ENCODE peak calls at places on chromosomes 12 and 14, in five cellular contexts. One of them, this sample, is unnamed.

GRCh38 chr14:49550284-49551184 is 35.6 kb downstream of the RPS29 start:
- DNase-seq in suprapubic skin: no peak
- DNase-seq in astrocyte of the cerebellum: no peak
- DNase-seq in astrocyte of the spinal cord: peak; percentile 14
- DNase-seq in dorsolateral prefrontal cortex: no peak
- DNase-seq in this sample: no peak

GRCh38 chr12:63915105-63915830 is 70.8 kb downstream of the SRGAP1 start:
- DNase-seq in astrocyte of the spinal cord: peak; percentile 72
- DNase-seq in dorsolateral prefrontal cortex: no peak
- DNase-seq in suprapubic skin: no peak
- DNase-seq in astrocyte of the cerebellum: no peak
- DNase-seq in this sample: no peak

GRCh38 chr14:42224053-42224888 is 617.6 kb downstream of the LRFN5 start:
- DNase-seq in dorsolateral prefrontal cortex: no peak
- DNase-seq in suprapubic skin: peak; percentile 73
- DNase-seq in astrocyte of the cerebellum: peak; percentile 53
- DNase-seq in astrocyte of the spinal cord: peak; percentile 75
- DNase-seq in this sample: peak; percentile 30

GRCh38 chr12:95197636-95198035 is 19.6 kb downstream of the FGD6 start:
- DNase-seq in suprapubic skin: no peak
- DNase-seq in dorsolateral prefrontal cortex: no peak
- DNase-seq in astrocyte of the cerebellum: no peak
- DNase-seq in astrocyte of the spinal cord: no peak
- DNase-seq in this sample: no peak

GRCh38 chr14:38329236-38329635 is 73.3 kb upstream of the CLEC14A start:
- DNase-seq in suprapubic skin: no peak
- DNase-seq in astrocyte of the spinal cord: no peak
- DNase-seq in dorsolateral prefrontal cortex: no peak
- DNase-seq in astrocyte of the cerebellum: no peak
- DNase-seq in this sample: no peak

GRCh38 chr12:87836190-87836589 is 193.0 kb downstream of the C12orf50 start:
- DNase-seq in astrocyte of the spinal cord: no peak
- DNase-seq in suprapubic skin: no peak
- DNase-seq in astrocyte of the cerebellum: no peak
- DNase-seq in dorsolateral prefrontal cortex: no peak
- DNase-seq in this sample: no peak

GRCh38 chr12:62703011-62703380 is 232.0 kb downstream of the PPM1H start:
- DNase-seq in astrocyte of the cerebellum: no peak
- DNase-seq in astrocyte of the spinal cord: peak; percentile 77
- DNase-seq in suprapubic skin: no peak
- DNase-seq in dorsolateral prefrontal cortex: no peak
- DNase-seq in this sample: no peak

GRCh38 chr14:58026967-58027366 is 125.0 kb downstream of the ARMH4 start:
- DNase-seq in suprapubic skin: no peak
- DNase-seq in dorsolateral prefrontal cortex: no peak
- DNase-seq in astrocyte of the cerebellum: no peak
- DNase-seq in astrocyte of the spinal cord: no peak
- DNase-seq in this sample: no peak

GRCh38 chr12:82461851-82462250 is 103.5 kb downstream of the METTL25 start:
- DNase-seq in dorsolateral prefrontal cortex: no peak
- DNase-seq in astrocyte of the cerebellum: no peak
- DNase-seq in astrocyte of the spinal cord: no peak
- DNase-seq in suprapubic skin: no peak
- DNase-seq in this sample: no peak

GRCh38 chr12:64679487-64679983 is 69.2 kb downstream of the RASSF3 start:
- DNase-seq in dorsolateral prefrontal cortex: no peak
- DNase-seq in suprapubic skin: peak; percentile 85
- DNase-seq in astrocyte of the spinal cord: peak; percentile 89
- DNase-seq in astrocyte of the cerebellum: peak; percentile 69
- DNase-seq in this sample: no peak

GRCh38 chr12:128767518-128767917 is 56.2 kb downstream of the SLC15A4 start:
- DNase-seq in dorsolateral prefrontal cortex: no peak
- DNase-seq in suprapubic skin: no peak
- DNase-seq in astrocyte of the cerebellum: no peak
- DNase-seq in astrocyte of the spinal cord: no peak
- DNase-seq in this sample: no peak

GRCh38 chr14:57389646-57390036 is 745 bp upstream of the NAA30 start:
- DNase-seq in astrocyte of the cerebellum: no peak
- DNase-seq in dorsolateral prefrontal cortex: no peak
- DNase-seq in astrocyte of the spinal cord: no peak
- DNase-seq in suprapubic skin: no peak
- DNase-seq in this sample: no peak

GRCh38 chr12:43057561-43057960 is 468.0 kb upstream of the PRICKLE1 start:
- DNase-seq in astrocyte of the cerebellum: peak; percentile 28
- DNase-seq in dorsolateral prefrontal cortex: no peak
- DNase-seq in astrocyte of the spinal cord: peak; percentile 32
- DNase-seq in suprapubic skin: no peak
- DNase-seq in this sample: peak; percentile 21

GRCh38 chr14:73789996-73790581 is 61.5 kb upstream of the PTGR2 start:
- DNase-seq in astrocyte of the cerebellum: peak; percentile 99
- DNase-seq in suprapubic skin: peak; percentile 86
- DNase-seq in astrocyte of the spinal cord: peak; percentile 98
- DNase-seq in dorsolateral prefrontal cortex: peak; percentile 85
- DNase-seq in this sample: peak; percentile 93

GRCh38 chr14:59679872-59680271 is 103.3 kb upstream of the CCDC175 start:
- DNase-seq in dorsolateral prefrontal cortex: no peak
- DNase-seq in astrocyte of the cerebellum: no peak
- DNase-seq in astrocyte of the spinal cord: peak; percentile 22
- DNase-seq in suprapubic skin: no peak
- DNase-seq in this sample: no peak

GRCh38 chr12:49619286-49619685 is 4.1 kb upstream of the PRPF40B start:
- DNase-seq in suprapubic skin: no peak
- DNase-seq in astrocyte of the spinal cord: no peak
- DNase-seq in dorsolateral prefrontal cortex: no peak
- DNase-seq in astrocyte of the cerebellum: no peak
- DNase-seq in this sample: no peak

GRCh38 chr12:111964935-111965334 is 48.0 kb downstream of the TMEM116 start:
- DNase-seq in suprapubic skin: no peak
- DNase-seq in astrocyte of the cerebellum: no peak
- DNase-seq in astrocyte of the spinal cord: no peak
- DNase-seq in dorsolateral prefrontal cortex: no peak
- DNase-seq in this sample: no peak

GRCh38 chr14:41362134-41362533 is 244.5 kb upstream of the LRFN5 start:
- DNase-seq in astrocyte of the cerebellum: no peak
- DNase-seq in astrocyte of the spinal cord: no peak
- DNase-seq in dorsolateral prefrontal cortex: no peak
- DNase-seq in suprapubic skin: no peak
- DNase-seq in this sample: no peak

GRCh38 chr12:51706206-51706605 is 115.2 kb downstream of the SCN8A start:
- DNase-seq in astrocyte of the spinal cord: no peak
- DNase-seq in suprapubic skin: no peak
- DNase-seq in dorsolateral prefrontal cortex: no peak
- DNase-seq in astrocyte of the cerebellum: no peak
- DNase-seq in this sample: no peak

GRCh38 chr12:117441751-117442150 is 80.3 kb upstream of the NOS1 start:
- DNase-seq in suprapubic skin: no peak
- DNase-seq in astrocyte of the spinal cord: peak; percentile 46
- DNase-seq in astrocyte of the cerebellum: peak; percentile 12
- DNase-seq in dorsolateral prefrontal cortex: peak; percentile 62
- DNase-seq in this sample: no peak

GRCh38 chr12:109147954-109148353 is 31.6 kb downstream of the ACACB start:
- DNase-seq in astrocyte of the spinal cord: no peak
- DNase-seq in suprapubic skin: peak; percentile 74
- DNase-seq in dorsolateral prefrontal cortex: no peak
- DNase-seq in astrocyte of the cerebellum: no peak
- DNase-seq in this sample: peak; percentile 11

GRCh38 chr12:124230789-124231188 is 64.1 kb upstream of the RFLNA start:
- DNase-seq in astrocyte of the cerebellum: no peak
- DNase-seq in suprapubic skin: no peak
- DNase-seq in astrocyte of the spinal cord: no peak
- DNase-seq in dorsolateral prefrontal cortex: no peak
- DNase-seq in this sample: no peak

GRCh38 chr12:69935651-69936100 is 110.6 kb downstream of the MYRFL start:
- DNase-seq in astrocyte of the spinal cord: no peak
- DNase-seq in suprapubic skin: no peak
- DNase-seq in astrocyte of the cerebellum: no peak
- DNase-seq in dorsolateral prefrontal cortex: peak; percentile 54
- DNase-seq in this sample: no peak

GRCh38 chr14:31440280-31440679 is 17.0 kb downstream of the DTD2 start:
- DNase-seq in astrocyte of the cerebellum: no peak
- DNase-seq in suprapubic skin: no peak
- DNase-seq in astrocyte of the spinal cord: no peak
- DNase-seq in dorsolateral prefrontal cortex: no peak
- DNase-seq in this sample: no peak

GRCh38 chr12:79358716-79359341 is 331.9 kb downstream of the PAWR start:
- DNase-seq in astrocyte of the spinal cord: peak; percentile 47
- DNase-seq in astrocyte of the cerebellum: peak; percentile 51
- DNase-seq in suprapubic skin: no peak
- DNase-seq in dorsolateral prefrontal cortex: no peak
- DNase-seq in this sample: no peak

DNA sequence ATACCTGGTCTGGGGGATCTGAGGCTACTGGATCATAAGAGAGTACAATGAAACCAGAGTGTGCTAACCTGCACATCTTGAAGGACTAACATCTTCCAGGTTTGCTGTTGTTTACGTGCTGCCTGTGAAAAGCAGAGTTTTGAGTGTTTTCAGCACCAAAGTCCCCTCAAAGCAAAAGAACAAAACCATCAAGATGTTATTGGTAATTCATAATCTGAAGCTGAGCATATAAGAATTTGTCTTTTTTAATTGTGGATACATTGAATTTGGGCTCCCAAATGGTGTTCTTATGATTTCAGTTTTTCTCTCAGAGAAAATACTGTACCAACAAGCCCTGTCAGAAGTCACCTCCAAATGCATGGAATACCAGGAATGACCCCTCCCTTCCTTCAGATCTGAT is 110.2 kb downstream of the BTG1 start:
- DNase-seq in astrocyte of the cerebellum: no peak
- DNase-seq in astrocyte of the spinal cord: no peak
- DNase-seq in dorsolateral prefrontal cortex: no peak
- DNase-seq in suprapubic skin: no peak
- DNase-seq in this sample: no peak
- H3K4me3 ChIP-seq in astrocyte of the cerebellum: no peak overlapping the region
- H3K4me3 ChIP-seq in astrocyte of the spinal cord: no peak overlapping the region
- H3K4me3 ChIP-seq in dorsolateral prefrontal cortex: peak overlapping the region; percentile 6
- H3K4me3 ChIP-seq in suprapubic skin: peak overlapping the region; percentile 19
- H3K4me3 ChIP-seq in this sample: no peak overlapping the region

GRCh38 chr14:44896275-44897040 is 65.3 kb downstream of the KLHL28 start:
- DNase-seq in dorsolateral prefrontal cortex: no peak
- DNase-seq in suprapubic skin: no peak
- DNase-seq in astrocyte of the spinal cord: no peak
- DNase-seq in astrocyte of the cerebellum: no peak
- DNase-seq in this sample: no peak
- H3K4me3 ChIP-seq in dorsolateral prefrontal cortex: peak overlapping the region; percentile 92
- H3K4me3 ChIP-seq in suprapubic skin: peak overlapping the region; percentile 94
- H3K4me3 ChIP-seq in astrocyte of the spinal cord: peak overlapping the region; percentile 74
- H3K4me3 ChIP-seq in astrocyte of the cerebellum: no peak overlapping the region
- H3K4me3 ChIP-seq in this sample: peak overlapping the region; percentile 81

GRCh38 chr14:22554706-22555572 is 34.1 kb downstream of the DAD1 start:
- DNase-seq in suprapubic skin: no peak
- DNase-seq in dorsolateral prefrontal cortex: no peak
- DNase-seq in astrocyte of the cerebellum: no peak
- DNase-seq in astrocyte of the spinal cord: no peak
- DNase-seq in this sample: no peak
- H3K4me3 ChIP-seq in suprapubic skin: no peak overlapping the region
- H3K4me3 ChIP-seq in dorsolateral prefrontal cortex: no peak overlapping the region
- H3K4me3 ChIP-seq in astrocyte of the cerebellum: no peak overlapping the region
- H3K4me3 ChIP-seq in astrocyte of the spinal cord: no peak overlapping the region
- H3K4me3 ChIP-seq in this sample: no peak overlapping the region

DNA sequence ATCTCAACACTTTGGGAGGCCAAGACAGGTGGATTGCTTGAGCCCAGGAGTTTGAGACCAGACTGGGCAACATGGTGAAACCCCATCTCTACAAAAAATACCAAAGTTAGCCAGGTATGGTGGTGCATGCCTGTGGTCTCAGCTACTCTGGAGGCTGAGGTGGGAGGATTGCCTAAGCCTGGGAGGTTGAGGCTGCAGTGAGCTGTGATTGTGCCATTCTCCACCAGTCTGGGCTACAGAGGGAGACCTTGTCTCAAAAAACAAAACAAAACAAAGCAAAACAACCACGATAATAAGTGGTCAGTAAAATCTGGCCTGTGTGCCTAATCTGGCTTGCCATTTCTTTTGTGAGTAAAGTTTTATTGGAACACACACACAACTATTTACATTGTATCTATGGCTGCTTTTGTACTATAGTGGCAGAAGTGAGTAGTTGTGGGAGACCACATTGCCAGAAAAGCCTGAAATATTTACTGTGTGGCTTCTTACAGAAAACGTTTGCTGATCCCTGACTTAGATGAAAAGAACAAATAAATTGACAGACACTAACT is 19.4 kb upstream of the KLRG1 start:
- DNase-seq in astrocyte of the cerebellum: no peak
- DNase-seq in astrocyte of the spinal cord: no peak
- DNase-seq in dorsolateral prefrontal cortex: no peak
- DNase-seq in suprapubic skin: no peak
- DNase-seq in this sample: no peak
- H3K4me3 ChIP-seq in astrocyte of the cerebellum: no peak overlapping the region
- H3K4me3 ChIP-seq in astrocyte of the spinal cord: no peak overlapping the region
- H3K4me3 ChIP-seq in dorsolateral prefrontal cortex: no peak overlapping the region
- H3K4me3 ChIP-seq in suprapubic skin: no peak overlapping the region
- H3K4me3 ChIP-seq in this sample: no peak overlapping the region

DNA sequence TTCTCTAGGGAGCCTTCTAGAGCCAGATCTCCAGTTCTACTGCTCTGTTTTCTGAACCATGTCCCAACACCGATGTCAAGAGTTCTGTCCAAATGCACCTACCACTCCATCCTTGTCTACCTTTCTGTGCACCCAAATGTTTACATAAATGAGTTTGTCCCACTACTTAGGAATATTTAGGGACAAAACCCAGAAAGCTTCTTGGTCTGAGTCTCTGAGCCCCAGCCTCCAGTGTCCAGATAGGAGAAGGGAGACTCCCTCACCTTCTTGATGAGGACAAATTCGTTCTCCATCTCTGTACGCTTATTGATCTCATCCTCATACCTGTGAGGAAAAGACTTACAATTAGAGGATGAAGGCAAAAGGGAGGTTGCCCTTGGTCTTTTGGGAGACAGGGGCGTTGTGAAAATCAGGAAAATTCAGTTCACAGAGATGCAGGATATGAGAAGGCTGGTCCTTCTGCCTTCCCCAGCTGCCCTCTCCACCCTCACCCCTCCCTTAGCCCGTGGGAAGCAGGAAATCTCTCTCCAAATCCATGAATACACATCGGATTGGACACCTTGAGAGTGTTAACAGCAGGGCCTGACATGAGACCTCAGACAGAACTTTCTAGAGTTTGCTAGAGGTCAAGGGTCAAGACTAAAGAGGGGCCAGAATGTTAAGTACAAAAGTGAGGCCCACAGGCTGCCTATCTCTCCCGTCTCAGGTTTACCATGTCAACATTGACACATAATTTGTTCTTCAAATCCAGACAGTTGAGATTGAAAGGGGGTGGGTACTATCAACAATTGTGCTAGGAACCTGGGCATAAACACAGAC is 3.8 kb downstream of the KRT8 start:
- DNase-seq in astrocyte of the spinal cord: no peak
- DNase-seq in suprapubic skin: no peak
- DNase-seq in dorsolateral prefrontal cortex: no peak
- DNase-seq in astrocyte of the cerebellum: no peak
- DNase-seq in this sample: no peak
- H3K4me3 ChIP-seq in astrocyte of the spinal cord: no peak overlapping the region
- H3K4me3 ChIP-seq in suprapubic skin: no peak overlapping the region
- H3K4me3 ChIP-seq in dorsolateral prefrontal cortex: no peak overlapping the region
- H3K4me3 ChIP-seq in astrocyte of the cerebellum: no peak overlapping the region
- H3K4me3 ChIP-seq in this sample: no peak overlapping the region

DNA sequence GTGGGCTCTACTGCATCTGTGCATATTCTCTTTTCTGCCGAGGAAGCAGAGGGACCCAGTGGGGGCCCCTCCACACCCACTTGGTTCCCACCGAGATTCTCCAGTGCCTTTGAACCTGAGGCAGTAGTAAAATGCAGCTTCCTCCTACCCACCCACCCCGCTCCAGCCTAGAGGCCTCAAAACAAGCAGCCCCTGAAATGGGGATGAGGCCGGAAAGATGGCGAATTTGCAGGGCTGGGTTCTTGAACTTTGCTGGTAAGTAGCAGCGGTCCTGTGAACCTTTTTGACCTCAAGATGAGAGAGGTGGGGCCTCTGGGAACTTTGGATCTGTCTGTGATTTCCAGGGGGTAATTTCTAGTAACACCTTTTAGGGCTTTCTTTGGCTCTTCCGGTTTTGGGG is 15.4 kb downstream of the PLEKHG3 start:
- DNase-seq in astrocyte of the spinal cord: no peak
- DNase-seq in suprapubic skin: peak; percentile 48
- DNase-seq in astrocyte of the cerebellum: no peak
- DNase-seq in dorsolateral prefrontal cortex: no peak
- DNase-seq in this sample: no peak
- H3K4me3 ChIP-seq in astrocyte of the spinal cord: no peak overlapping the region
- H3K4me3 ChIP-seq in suprapubic skin: no peak overlapping the region
- H3K4me3 ChIP-seq in astrocyte of the cerebellum: no peak overlapping the region
- H3K4me3 ChIP-seq in dorsolateral prefrontal cortex: no peak overlapping the region
- H3K4me3 ChIP-seq in this sample: no peak overlapping the region

This sample was measured in skeletal muscle cell.